ENCODE peak calls at places on chromosomes 7 and 10, in six cellular contexts. O, X, Z, F, J and B are unnamed samples.

GRCh38 chr10:92897916-92898315 is 49.6 kb downstream of the EXOC6 start:
- DNase-seq in O (peak), X (no peak), Z (no peak), J (no peak), F (no peak), B (no peak)

GRCh38 chr10:99993994-99994689 is 15.6 kb downstream of the DNMBP start:
- DNase-seq in O (peak), X (no peak), Z (no peak), F (peak), J (no peak), B (no peak)

GRCh38 chr7:159370-160270 is 32.8 kb upstream of the FAM20C start:
- DNase-seq in X (peak), Z (peak), F (no peak), O (no peak), J (no peak), B (no peak)

GRCh38 chr10:598415-599170 is 90.9 kb downstream of the DIP2C start:
- DNase-seq in F (peak), X (no peak), Z (peak), J (no peak), O (no peak), B (no peak)

GRCh38 chr7:139131622-139132021 is 22.1 kb upstream of the ZC3HAV1 start:
- DNase-seq in Z (no peak), X (no peak), J (no peak), O (no peak), F (no peak), B (no peak)

GRCh38 chr10:31808258-31809218 is 120.1 kb downstream of the ARHGAP12 start:
- DNase-seq in Z (no peak), O (peak), J (peak), F (peak), X (no peak), B (no peak)

GRCh38 chr10:60892571-60892970 is 51.4 kb downstream of the RHOBTB1 start:
- DNase-seq in O (no peak), J (no peak), Z (no peak), X (no peak), F (no peak), B (no peak)

GRCh38 chr7:18352339-18353255 is 143.0 kb upstream of the HDAC9 start:
- DNase-seq in F (no peak), J (peak), X (no peak), O (peak), Z (peak), B (peak)

GRCh38 chr7:145848691-145849090 is 267.9 kb upstream of the CNTNAP2 start:
- DNase-seq in F (no peak), X (no peak), Z (no peak), J (peak), O (peak), B (peak)
- TF ChIP-seq CTCF in F (no peak), X (no peak), Z (no peak), J (peak), O (peak), B (no peak)

GRCh38 chr10:96626795-96627194 is 40.0 kb upstream of the TM9SF3 start:
- DNase-seq in X (no peak), F (no peak), O (no peak), J (no peak), Z (no peak), B (no peak)
- TF ChIP-seq CTCF in X (no peak), F (no peak), O (no peak), J (no peak), Z (no peak), B (no peak)

GRCh38 chr10:74238031-74238431 is 87.0 kb downstream of the ADK start:
- DNase-seq in X (no peak), F (no peak), Z (no peak), J (no peak), O (no peak), B (no peak)

GRCh38 chr10:74233281-74233680 is 82.3 kb downstream of the ADK start:
- DNase-seq in F (no peak), O (no peak), X (no peak), J (no peak), Z (no peak), B (no peak)

GRCh38 chr10:74231375-74231774 is 80.4 kb downstream of the ADK start:
- DNase-seq in X (no peak), Z (no peak), F (no peak), J (no peak), O (peak), B (no peak)

GRCh38 chr10:74234569-74234968 is 83.5 kb downstream of the ADK start:
- DNase-seq in O (no peak), F (no peak), J (no peak), X (no peak), Z (no peak), B (no peak)
- TF ChIP-seq CTCF in O (peak), F (peak), J (no peak), X (no peak), Z (no peak), B (no peak)

GRCh38 chr7:100465702-100466311 is 1.7 kb upstream of the SPACDR start:
- DNase-seq in F (no peak), O (peak), J (peak), X (peak), Z (peak), B (no peak)
- TF ChIP-seq CTCF in F (peak), O (peak), J (peak), X (peak), Z (peak), B (peak)